ENCODE peak calls at places on chromosomes 16 and 17, in nine cellular contexts. T is stimulated activated CD4-positive, alpha-beta T cell treated with anti-CD3 and anti-CD28 coated beads, Interleukin-15, amount 100 ng/mL, for 48 hours; A is NCI-H1417; G is T-cell; N is NCI-H510A; B is gastrocnemius medialis; Q is type B pancreatic cell; C is stomach; F is activated naive CD4-positive, alpha-beta T cell treated with anti-CD3 and anti-CD28 coated beads, Interleukin-2, amount 50 U/mL, for 16 hours. L is an unnamed sample.

GRCh38 chr17:27407916-27408846 is 48.1 kb upstream of the KSR1 start:
- DNase-seq in C (peak), N (no peak), G (no peak), B (no peak), F (no peak), A (no peak), T (no peak), Q (peak), L (no peak)

GRCh38 chr17:40319651-40320550 is 10.9 kb downstream of the RARA start:
- DNase-seq in T (peak), F (peak), A (no peak), N (no peak), G (peak), Q (no peak), C (peak), B (peak), L (peak)

GRCh38 chr17:15123593-15124590 is 141.2 kb downstream of the PMP22 start:
- DNase-seq in B (no peak), Q (no peak), C (no peak), T (no peak), N (no peak), A (no peak), F (no peak), G (no peak), L (no peak)

GRCh38 chr17:32998893-32999240 is 7.2 kb downstream of the SPACA3 start:
- DNase-seq in N (no peak), G (no peak), F (no peak), A (no peak), C (no peak), Q (no peak), B (no peak), T (no peak), L (no peak)

GRCh38 chr17:31915456-31916100 is 14.1 kb upstream of the UTP6 start:
- DNase-seq in T (no peak), G (no peak), A (no peak), C (no peak), N (no peak), B (no peak), F (no peak), Q (no peak), L (no peak)

GRCh38 chr16:53743149-53743566 is 39.2 kb downstream of the FTO start:
- DNase-seq in N (no peak), Q (no peak), F (no peak), G (peak), C (no peak), A (peak), B (no peak), T (no peak), L (no peak)

GRCh38 chr16:54657058-54657708 is 273.5 kb upstream of the IRX5 start:
- DNase-seq in C (peak), N (no peak), A (no peak), B (peak), F (no peak), G (no peak), T (no peak), Q (no peak), L (peak)

GRCh38 chr17:36888236-36888957 is 48.9 kb upstream of the LHX1 start:
- DNase-seq in N (peak), F (no peak), T (no peak), B (no peak), C (no peak), G (no peak), Q (no peak), A (peak), L (no peak)

GRCh38 chr16:89197633-89198416 is 2.5 kb downstream of the SLC22A31 start:
- DNase-seq in G (no peak), A (no peak), C (peak), Q (no peak), B (no peak), N (no peak), F (no peak), T (no peak), L (peak)

GRCh38 chr17:82213251-82214011 is 789 bp upstream of the CCDC57 start:
- DNase-seq in B (peak), T (no peak), C (no peak), F (peak), G (peak), N (no peak), Q (no peak), A (peak), L (no peak)

GRCh38 chr17:60888812-60889709 is 211.4 kb downstream of the BCAS3 start:
- DNase-seq in N (no peak), A (peak), B (no peak), G (no peak), C (no peak), T (no peak), Q (no peak), F (no peak), L (no peak)

GRCh38 chr16:81583893-81584705 is 139.5 kb downstream of the CMIP start:
- DNase-seq in T (no peak), C (peak), N (no peak), Q (no peak), B (no peak), G (no peak), F (no peak), A (no peak), L (no peak)

GRCh38 chr16:49057391-49057790 is 224.2 kb downstream of the CBLN1 start:
- DNase-seq in T (no peak), Q (no peak), F (no peak), N (no peak), G (no peak), C (no peak), A (no peak), B (no peak), L (no peak)

GRCh38 chr17:17605747-17606083 is 14.2 kb upstream of the PEMT start:
- DNase-seq in F (no peak), T (no peak), N (no peak), B (no peak), G (no peak), C (no peak), A (no peak), Q (no peak), L (no peak)

GRCh38 chr17:58520843-58521430 is 6.5 kb upstream of the MTMR4 start:
- DNase-seq in F (no peak), C (no peak), N (no peak), T (no peak), G (no peak), Q (no peak), A (no peak), B (no peak), L (no peak)

GRCh38 chr16:61432421-61432820 is 603.8 kb downstream of the CDH8 start:
- DNase-seq in B (no peak), T (no peak), F (no peak), A (no peak), N (no peak), Q (no peak), G (no peak), C (no peak), L (no peak)

GRCh38 chr17:38620551-38621277 is 15.0 kb upstream of the SRCIN1 start:
- DNase-seq in F (no peak), B (no peak), G (no peak), C (no peak), A (no peak), N (no peak), Q (no peak), T (no peak), L (no peak)

GRCh38 chr17:33145941-33146340 is 147.2 kb downstream of the ASIC2 start:
- DNase-seq in Q (no peak), A (no peak), F (no peak), T (no peak), N (no peak), G (no peak), C (no peak), B (no peak), L (no peak)

GRCh38 chr17:77214743-77215142 is 74.0 kb downstream of the SEC14L1 start:
- DNase-seq in B (peak), G (no peak), N (peak), C (peak), T (no peak), Q (no peak), F (no peak), A (peak), L (no peak)

GRCh38 chr17:47735536-47736011 is 2.5 kb downstream of the TBX21 start:
- DNase-seq in F (no peak), Q (peak), G (no peak), C (no peak), N (no peak), B (no peak), A (no peak), T (no peak), L (no peak)

GRCh38 chr16:1906052-1906845 is 12.0 kb downstream of the HS3ST6 start:
- DNase-seq in A (peak), F (no peak), Q (no peak), G (no peak), T (no peak), N (no peak), C (no peak), B (no peak), L (peak)

GRCh38 chr17:50183439-50184001 is 17.7 kb downstream of the SGCA start:
- DNase-seq in F (no peak), B (no peak), T (no peak), C (no peak), G (no peak), A (no peak), N (no peak), Q (no peak), L (peak)

GRCh38 chr16:82782715-82783251 is 156.0 kb downstream of the CDH13 start:
- DNase-seq in A (peak), T (no peak), B (peak), G (no peak), F (no peak), N (no peak), Q (no peak), C (no peak), L (peak)